ENCODE peak calls at places on chromosomes 7 and 10, in six cellular contexts. P, S, K, M, F and O are unnamed samples.

GRCh38 chr10:48836605-48837004 is 103.0 kb downstream of the LRRC18 start:
- DNase-seq in P (no peak), S (no peak), K (no peak), M (no peak), F (no peak), O (no peak)

GRCh38 chr10:29600067-29600466 is 34.7 kb downstream of the SVIL start:
- DNase-seq in P (no peak), S (no peak), K (peak; percentile 14), M (no peak), F (no peak), O (no peak)

GRCh38 chr10:122864901-122865300 is 14.5 kb downstream of the FAM24B start:
- DNase-seq in P (no peak), S (no peak), K (no peak), M (no peak), F (peak; percentile 53), O (no peak)

GRCh38 chr7:92025260-92025659 is 84.6 kb downstream of the AKAP9 start:
- DNase-seq in P (no peak), S (no peak), K (no peak), M (no peak), F (no peak), O (no peak)

GRCh38 chr10:16360425-16360824 is 76.4 kb upstream of the PTER start:
- DNase-seq in P (no peak), S (no peak), K (no peak), M (no peak), F (no peak), O (no peak)

GRCh38 chr7:17069146-17069545 is 187.4 kb upstream of the AGR3 start:
- DNase-seq in P (no peak), S (no peak), K (no peak), M (no peak), F (no peak), O (peak; percentile 24)

GRCh38 chr7:92781117-92781720 is 55.2 kb downstream of the CDK6 start:
- DNase-seq in P (no peak), S (no peak), K (no peak), M (no peak), F (peak; percentile 45), O (no peak)

GRCh38 chr7:139722604-139723003 is 55.2 kb downstream of the HIPK2 start:
- DNase-seq in P (peak; percentile 7), S (no peak), K (no peak), M (no peak), F (no peak), O (peak; percentile 17)

GRCh38 chr7:66283003-66283920 is 78.1 kb downstream of the TPST1 start:
- DNase-seq in P (no peak), S (no peak), K (no peak), M (no peak), F (peak; percentile 52), O (no peak)

GRCh38 chr10:93032105-93032808 is 28.3 kb upstream of the CYP26C1 start:
- DNase-seq in P (no peak), S (no peak), K (no peak), M (no peak), F (no peak), O (no peak)

GRCh38 chr10:5888843-5889623 is 660 bp downstream of the ANKRD16 start:
- DNase-seq in P (peak; percentile 51), S (peak; percentile 70), K (no peak), M (no peak), F (peak; percentile 32), O (peak; percentile 31)

GRCh38 chr10:97686301-97686961 is 610 bp downstream of the AVPI1 start:
- DNase-seq in P (no peak), S (no peak), K (no peak), M (no peak), F (peak; percentile 54), O (no peak)

GRCh38 chr10:67772894-67773511 is 65.0 kb downstream of the DNAJC12 start:
- DNase-seq in P (no peak), S (no peak), K (no peak), M (peak; percentile 90), F (no peak), O (no peak)

GRCh38 chr10:57202356-57202755 is 841.3 kb upstream of the ZWINT start:
- DNase-seq in P (no peak), S (no peak), K (no peak), M (no peak), F (no peak), O (no peak)

GRCh38 chr7:78398081-78398480 is 599.5 kb downstream of the PHTF2 start:
- DNase-seq in P (no peak), S (no peak), K (no peak), M (no peak), F (no peak), O (no peak)

GRCh38 chr10:59880976-59881510 is 25.3 kb downstream of the CCDC6 start:
- DNase-seq in P (no peak), S (no peak), K (no peak), M (peak; percentile 82), F (no peak), O (no peak)

GRCh38 chr7:21806388-21806787 is 139.3 kb downstream of the CDCA7L start:
- DNase-seq in P (no peak), S (no peak), K (no peak), M (no peak), F (no peak), O (no peak)

GRCh38 chr7:7641129-7641663 is 644 bp downstream of the UMAD1 start:
- DNase-seq in P (peak; percentile 11), S (no peak), K (peak; percentile 26), M (no peak), F (no peak), O (no peak)

GRCh38 chr10:79610601-79611191 is at the start of gene SFTPA1:
- DNase-seq in P (no peak), S (no peak), K (no peak), M (no peak), F (no peak), O (no peak)

GRCh38 chr7:74092964-74093339 is 9.3 kb downstream of the LIMK1 start:
- DNase-seq in P (peak; percentile 61), S (peak; percentile 76), K (peak; percentile 51), M (peak; percentile 60), F (no peak), O (peak; percentile 87)

GRCh38 chr10:73113543-73113942 is 3.3 kb downstream of the NUDT13 start:
- DNase-seq in P (no peak), S (no peak), K (no peak), M (no peak), F (no peak), O (no peak)

GRCh38 chr10:128875955-128876354 is 591.1 kb upstream of the MGMT start:
- DNase-seq in P (no peak), S (peak; percentile 77), K (no peak), M (no peak), F (no peak), O (no peak)

GRCh38 chr7:75987805-75988630 is 6.4 kb downstream of the TMEM120A start:
- DNase-seq in P (no peak), S (peak; percentile 62), K (peak; percentile 43), M (no peak), F (no peak), O (no peak)

GRCh38 chr10:44635181-44635580 is 250.3 kb upstream of the CXCL12 start:
- DNase-seq in P (no peak), S (no peak), K (no peak), M (no peak), F (no peak), O (no peak)

GRCh38 chr10:71801357-71801756 is 28.0 kb upstream of the VSIR start:
- DNase-seq in P (no peak), S (no peak), K (no peak), M (peak; percentile 70), F (no peak), O (no peak)

GRCh38 chr10:1120761-1121160 is 64.6 kb downstream of the WDR37 start:
- DNase-seq in P (no peak), S (no peak), K (no peak), M (no peak), F (no peak), O (no peak)

GRCh38 chr10:51843966-51844365 is 144.6 kb upstream of the CSTF2T start:
- DNase-seq in P (no peak), S (no peak), K (no peak), M (no peak), F (no peak), O (no peak)

GRCh38 chr7:51152801-51153200 is 163.8 kb downstream of the COBL start:
- DNase-seq in P (no peak), S (no peak), K (no peak), M (no peak), F (no peak), O (no peak)

DNA sequence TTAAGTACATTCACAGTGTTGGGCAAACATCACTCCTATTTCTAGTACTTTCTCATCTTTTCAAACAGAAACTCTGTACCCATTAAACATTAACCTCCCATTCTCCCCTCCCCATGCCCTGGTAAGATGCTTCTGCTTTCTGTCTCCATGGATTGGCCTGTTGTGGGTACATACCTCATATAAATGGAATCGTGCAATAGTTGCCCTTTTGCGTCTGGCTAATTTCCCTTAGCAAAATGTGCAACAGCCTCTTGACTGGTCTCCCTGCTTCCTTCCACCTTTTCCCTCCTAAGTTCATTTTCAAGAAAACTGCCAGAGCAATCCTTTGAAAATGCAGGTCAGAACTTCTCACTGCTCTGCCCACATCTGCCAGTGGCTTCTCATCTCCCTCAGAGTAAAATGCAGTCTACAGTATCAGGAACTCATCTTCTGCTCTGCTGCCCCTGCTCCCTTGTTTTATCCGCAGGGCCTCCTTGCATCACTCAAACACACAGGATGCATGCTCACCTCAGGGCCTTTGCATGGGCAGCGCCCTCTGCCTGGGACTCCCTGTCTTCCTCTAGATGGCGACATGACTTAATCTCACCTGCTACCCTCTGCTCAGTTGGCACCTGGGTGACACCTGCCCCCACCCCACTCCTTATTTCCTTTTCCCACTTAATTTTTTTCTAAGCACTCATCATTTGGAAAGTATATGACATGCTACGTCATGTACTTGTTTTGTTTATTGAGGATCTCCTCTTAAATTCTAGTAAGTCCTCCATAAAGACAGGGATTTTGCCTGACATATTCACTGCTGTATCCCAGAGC is 44.3 kb upstream of the ECHDC3 start:
- DNase-seq in P (no peak), S (no peak), K (no peak), M (peak; percentile 76), F (no peak), O (no peak)
- TF ChIP-seq CTCF in P (no peak), S (no peak), K (no peak), M (peak; percentile 47), F (peak; percentile 23), O (no peak)

DNA sequence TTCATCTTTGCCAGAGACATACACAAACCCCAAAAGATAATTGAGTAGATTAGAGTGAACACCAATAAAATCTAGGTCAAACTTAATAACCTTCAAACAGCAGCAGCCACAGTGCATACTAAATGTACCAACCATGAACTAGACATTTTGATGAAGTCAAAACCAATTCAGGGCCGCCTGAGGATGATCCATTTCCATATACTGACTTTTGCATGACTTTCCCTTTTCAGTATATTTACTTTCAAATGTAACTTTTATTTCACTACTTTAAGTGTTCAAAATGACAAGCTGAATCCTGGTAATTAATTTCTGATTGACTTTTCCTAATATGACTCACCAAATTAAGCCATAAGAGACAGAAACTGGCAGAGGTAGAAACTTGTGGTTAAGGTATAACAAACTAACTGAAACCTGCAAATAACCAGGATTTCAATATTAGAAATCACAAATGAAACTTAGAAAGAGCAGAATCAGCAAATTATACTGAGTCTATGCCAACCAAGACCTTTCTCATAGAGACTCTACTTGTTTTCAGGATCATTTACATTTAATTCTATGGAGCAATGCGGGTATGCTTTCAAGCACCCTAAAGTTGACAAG is 171.9 kb upstream of the LRRN3 start:
- DNase-seq in P (no peak), S (no peak), K (no peak), M (peak; percentile 28), F (no peak), O (no peak)
- H3K4me3 ChIP-seq in P (no peak overlapping the region), S (no peak overlapping the region), K (no peak overlapping the region), M (no peak overlapping the region), F (no peak overlapping the region), O (no peak overlapping the region)

GRCh38 chr10:70146489-70147488 is at the start of gene TYSND1:
- DNase-seq in P (peak; percentile 98), S (peak; percentile 99), K (peak; percentile 99), M (peak; percentile 91), F (peak; percentile 98), O (peak; percentile 97)
- TF ChIP-seq EP300 in P (no peak), S (no peak), K (no peak), M (no peak), F (no peak), O (no peak)

GRCh38 chr10:12279281-12279680 is 70.1 kb upstream of the CAMK1D start:
- DNase-seq in P (no peak), S (no peak), K (no peak), M (no peak), F (no peak), O (peak; percentile 31)
- TF ChIP-seq CTCF in P (no peak), S (no peak), K (no peak), M (no peak), F (no peak), O (no peak)